ENCODE peak calls at places on chromosome 17, in ten cellular contexts. V is tibial nerve, B is stomach, C is neural crest cell, R is RWPE2, I is B cell, P is fibroblast of mammary gland, Y is kidney epithelial cell, W is astrocyte of the spinal cord, S is brain microvascular endothelial cell. A is an unnamed sample.
A peak's percentile ranks its signal among the peaks of the same experiment; 100 is the strongest.

GRCh38 chr17:40309031-40309937 is at the start of gene RARA:
- DNase-seq in V (no peak), B (peak; percentile 63), C (peak; percentile 50), R (no peak), I (no peak), P (no peak), Y (no peak), W (no peak), S (no peak), A (peak; percentile 74)

GRCh38 chr17:75832652-75833400 is 11.4 kb downstream of the UNC13D start:
- DNase-seq in V (no peak), B (no peak), C (no peak), R (no peak), I (peak; percentile 50), P (no peak), Y (no peak), W (no peak), S (no peak), A (no peak)

GRCh38 chr17:71163121-71163812 is 957.6 kb upstream of the SOX9 start:
- DNase-seq in V (no peak), B (peak; percentile 77), C (no peak), R (no peak), I (no peak), P (no peak), Y (no peak), W (peak; percentile 72), S (peak; percentile 16), A (no peak)

GRCh38 chr17:59840329-59840907 is 52.3 kb downstream of the TUBD1 start:
- DNase-seq in V (no peak), B (no peak), C (no peak), R (no peak), I (no peak), P (peak; percentile 32), Y (no peak), W (peak; percentile 65), S (no peak), A (no peak)

GRCh38 chr17:83179378-83179777 is 100.0 kb downstream of the METRNL start:
- DNase-seq in V (peak; percentile 4), B (no peak), C (no peak), R (no peak), I (no peak), P (no peak), Y (no peak), W (no peak), S (no peak), A (no peak)

GRCh38 chr17:19281161-19281560 is 44.0 kb downstream of the EPN2 start:
- DNase-seq in V (peak; percentile 42), B (no peak), C (no peak), R (no peak), I (no peak), P (peak; percentile 41), Y (no peak), W (no peak), S (no peak), A (no peak)

GRCh38 chr17:29292071-29292991 is 1.6 kb downstream of the NUFIP2 start:
- DNase-seq in V (peak; percentile 66), B (peak; percentile 58), C (peak; percentile 9), R (no peak), I (peak; percentile 76), P (peak; percentile 40), Y (no peak), W (peak; percentile 57), S (no peak), A (peak; percentile 59)

GRCh38 chr17:28372203-28372944 is 880 bp downstream of the SARM1 start:
- DNase-seq in V (no peak), B (no peak), C (peak; percentile 23), R (no peak), I (peak; percentile 56), P (peak; percentile 21), Y (no peak), W (peak; percentile 33), S (no peak), A (peak; percentile 45)

GRCh38 chr17:65055280-65055707 is 1.2 kb downstream of the GNA13 start:
- DNase-seq in V (no peak), B (no peak), C (no peak), R (no peak), I (no peak), P (no peak), Y (no peak), W (no peak), S (no peak), A (no peak)

GRCh38 chr17:5286846-5287245 is 4.8 kb downstream of the RABEP1 start:
- DNase-seq in V (no peak), B (no peak), C (no peak), R (no peak), I (no peak), P (no peak), Y (no peak), W (no peak), S (no peak), A (no peak)

GRCh38 chr17:70313031-70313430 is 143.7 kb downstream of the KCNJ2 start:
- DNase-seq in V (no peak), B (no peak), C (no peak), R (no peak), I (no peak), P (peak; percentile 42), Y (no peak), W (peak; percentile 34), S (no peak), A (no peak)

DNA sequence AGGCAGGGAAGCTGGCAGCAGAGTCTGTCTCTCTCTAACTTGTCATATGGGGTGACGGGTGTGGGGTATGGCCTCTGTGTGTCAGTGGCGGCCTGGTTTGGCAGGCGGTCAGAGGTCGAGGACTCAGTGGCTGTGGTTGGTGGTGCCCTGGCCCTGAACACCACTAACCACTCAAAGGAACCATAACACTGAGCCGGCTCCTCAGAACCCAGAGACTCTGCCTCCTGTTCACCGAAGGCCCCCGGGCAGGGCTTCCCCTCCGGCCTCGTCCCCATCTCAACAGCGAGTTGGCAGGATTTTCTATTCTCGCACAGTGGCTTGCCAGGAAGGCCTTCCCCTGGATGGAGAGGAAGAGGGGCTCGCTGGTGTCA is 638 bp downstream of the P2RX1 start:
- DNase-seq in V (no peak), B (no peak), C (no peak), R (no peak), I (no peak), P (no peak), Y (no peak), W (no peak), S (no peak), A (no peak)
- TF ChIP-seq CTCF in V (no peak), B (no peak), C (no peak), R (no peak), I (no peak), P (no peak), Y (no peak), W (no peak), S (no peak), A (no peak)

GRCh38 chr17:56821847-56822534 is 11.7 kb downstream of the C17orf67 start:
- DNase-seq in V (no peak), B (no peak), C (no peak), R (no peak), I (no peak), P (no peak), Y (no peak), W (no peak), S (no peak), A (no peak)
- TF ChIP-seq CTCF in V (no peak), B (no peak), C (no peak), R (no peak), I (no peak), P (no peak), Y (no peak), W (no peak), S (no peak), A (no peak)

GRCh38 chr17:7484067-7484963 is at the start of gene POLR2A:
- DNase-seq in V (peak; percentile 95), B (peak; percentile 98), C (peak; percentile 98), R (peak; percentile 93), I (peak; percentile 96), P (peak; percentile 98), Y (peak; percentile 81), W (peak; percentile 99), S (peak; percentile 95), A (peak; percentile 99)
- TF ChIP-seq CTCF in V (no peak), B (no peak), C (no peak), R (no peak), I (no peak), P (no peak), Y (no peak), W (no peak), S (no peak), A (no peak)

DNA sequence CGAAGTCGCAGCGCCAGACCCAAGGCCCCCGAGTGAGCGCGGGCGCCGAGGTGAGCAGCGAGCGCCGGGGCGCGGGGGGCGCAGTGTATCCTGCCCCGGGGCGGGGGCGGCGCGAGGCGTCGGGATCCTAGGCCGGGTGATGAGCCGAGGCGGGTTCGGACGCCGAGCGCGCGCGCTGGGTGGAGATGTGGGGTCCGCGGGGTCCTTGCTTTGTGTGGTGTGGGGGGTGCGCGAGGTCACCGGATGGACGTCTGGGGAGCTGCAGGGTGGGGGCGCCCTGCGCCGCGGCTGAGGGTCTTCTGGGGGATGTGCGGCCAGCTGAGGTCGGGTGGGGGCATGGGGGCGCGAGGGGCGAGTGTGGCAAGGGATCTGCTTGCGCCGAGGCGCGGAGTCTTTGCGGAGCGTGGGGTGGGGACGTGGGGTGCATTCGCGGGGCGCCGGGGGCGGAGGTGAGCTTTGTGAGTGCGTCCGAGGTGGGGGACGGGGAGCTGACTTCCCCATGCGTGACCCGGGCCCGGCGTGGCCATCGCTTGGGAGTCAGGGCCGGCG is 560 bp downstream of the RAI1 start:
- DNase-seq in V (no peak), B (no peak), C (peak; percentile 29), R (no peak), I (peak; percentile 72), P (no peak), Y (no peak), W (no peak), S (no peak), A (no peak)
- TF ChIP-seq CTCF in V (no peak), B (no peak), C (no peak), R (no peak), I (no peak), P (no peak), Y (no peak), W (no peak), S (no peak), A (peak; percentile 37)